ENCODE peak calls at places on chromosomes 1 and 21, in eight cellular contexts. U is left lung; G is CD8-positive, alpha-beta T cell; E is prostate gland; M is aorta; R is left ventricle myocardium inferior; S is heart right ventricle; V is lower lobe of right lung. P is an unnamed sample.

GRCh38 chr1:99645199-99645598 is 714 bp upstream of the PALMD start:
- DNase-seq in U (peak; percentile 53), M (no peak), G (no peak), V (no peak), S (peak; percentile 54), R (no peak), E (peak; percentile 68), P (no peak)

GRCh38 chr1:8408151-8408839 is 90.4 kb downstream of the SLC45A1 start:
- DNase-seq in V (no peak), S (peak; percentile 87), G (no peak), R (peak; percentile 66), M (no peak), U (no peak), E (peak; percentile 86), P (no peak)

GRCh38 chr1:28199328-28200233 is 23.1 kb upstream of the PTAFR start:
- DNase-seq in R (no peak), V (no peak), M (no peak), G (peak; percentile 77), U (no peak), S (no peak), E (no peak), P (peak; percentile 58)

GRCh38 chr1:45752441-45753052 is 2.1 kb upstream of the IPP start:
- DNase-seq in G (no peak), E (no peak), U (no peak), M (no peak), S (no peak), R (no peak), V (no peak), P (no peak)

GRCh38 chr1:98468111-98468717 is 193.3 kb upstream of the SNX7 start:
- DNase-seq in M (no peak), G (no peak), S (no peak), U (no peak), V (no peak), E (no peak), R (no peak), P (no peak)

GRCh38 chr1:44484155-44484688 is 79.2 kb downstream of the RNF220 start:
- DNase-seq in G (no peak), E (no peak), R (no peak), U (peak; percentile 34), S (no peak), V (no peak), M (no peak), P (no peak)

GRCh38 chr1:71521655-71522264 is 440.9 kb upstream of the ZRANB2 start:
- DNase-seq in G (no peak), E (peak; percentile 21), S (peak; percentile 24), M (no peak), U (peak; percentile 36), R (no peak), V (no peak), P (no peak)

GRCh38 chr1:65213271-65213905 is 65.4 kb downstream of the AK4 start:
- DNase-seq in U (no peak), E (no peak), G (no peak), V (no peak), S (no peak), R (no peak), M (no peak), P (no peak)

GRCh38 chr1:87812881-87813577 is 484.3 kb downstream of the LMO4 start:
- DNase-seq in V (no peak), U (no peak), S (no peak), R (no peak), M (no peak), G (no peak), E (no peak), P (no peak)

GRCh38 chr1:53289050-53289429 is 38.8 kb downstream of the LRP8 start:
- DNase-seq in S (no peak), U (no peak), M (no peak), V (no peak), G (no peak), E (no peak), R (no peak), P (no peak)

GRCh38 chr1:183841950-183842816 is 37.3 kb downstream of the RGL1 start:
- DNase-seq in M (no peak), R (peak; percentile 19), U (no peak), S (peak; percentile 32), V (no peak), G (no peak), E (peak; percentile 21), P (no peak)

GRCh38 chr1:221440658-221441057 is 301.2 kb downstream of the DUSP10 start:
- DNase-seq in V (no peak), S (peak; percentile 9), U (no peak), R (no peak), M (no peak), G (no peak), E (no peak), P (no peak)

GRCh38 chr1:51729824-51730284 is 113.0 kb downstream of the OSBPL9 start:
- DNase-seq in U (no peak), G (peak; percentile 34), E (no peak), V (no peak), M (peak; percentile 82), R (no peak), S (no peak), P (no peak)

GRCh38 chr1:212542761-212543187 is 65.8 kb upstream of the ATF3 start:
- DNase-seq in R (no peak), S (no peak), E (no peak), M (no peak), V (no peak), U (no peak), G (no peak), P (no peak)

GRCh38 chr1:154479764-154480421 is 22.1 kb upstream of the TDRD10 start:
- DNase-seq in U (no peak), M (no peak), R (no peak), G (no peak), S (peak; percentile 79), E (peak; percentile 59), V (no peak), P (no peak)

GRCh38 chr1:160064746-160065145 is 5.2 kb downstream of the KCNJ10 start:
- DNase-seq in M (no peak), G (no peak), V (no peak), S (no peak), E (no peak), R (no peak), U (no peak), P (no peak)

GRCh38 chr1:181789395-181789794 is 272.1 kb downstream of the ZNF648 start:
- DNase-seq in R (no peak), V (no peak), M (no peak), U (no peak), G (no peak), S (no peak), E (no peak), P (no peak)

GRCh38 chr21:26964379-26964778 is 2.5 kb downstream of the ADAMTS5 start:
- DNase-seq in U (peak; percentile 44), E (no peak), R (peak; percentile 66), S (peak; percentile 52), V (no peak), M (peak; percentile 82), G (no peak), P (no peak)
- H3K4me3 ChIP-seq in U (no peak overlapping the region), E (peak overlapping the region; percentile 40), R (peak overlapping the region; percentile 76), S (peak overlapping the region; percentile 63), V (peak overlapping the region; percentile 58), M (no peak overlapping the region), G (no peak overlapping the region), P (no peak overlapping the region)

DNA sequence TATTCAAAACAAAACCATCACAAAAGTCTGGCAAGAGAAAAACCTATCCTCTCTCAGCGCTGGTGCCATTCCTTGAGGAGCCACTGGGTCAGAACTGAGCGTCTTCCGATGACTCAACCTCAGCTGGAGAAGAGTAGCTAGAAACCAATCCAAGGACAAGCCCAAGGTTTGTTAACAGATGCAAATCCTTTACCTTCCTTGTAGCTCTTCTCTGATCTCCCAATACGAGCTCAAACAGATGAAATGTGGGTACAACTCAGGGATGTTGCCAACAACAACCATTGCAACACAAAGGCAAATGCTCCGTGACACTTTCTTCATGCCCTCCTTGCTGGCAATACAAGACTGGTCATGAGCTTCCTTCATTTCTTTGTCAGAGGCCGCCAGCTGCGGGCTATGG is 337.1 kb downstream of the SIPA1L2 start:
- DNase-seq in M (no peak), V (no peak), E (no peak), S (no peak), R (no peak), G (no peak), U (no peak), P (no peak)
- H3K27ac ChIP-seq in M (no peak overlapping the region), V (no peak overlapping the region), E (no peak overlapping the region), S (no peak overlapping the region), R (no peak overlapping the region), G (no peak overlapping the region), U (no peak overlapping the region), P (no peak overlapping the region)

DNA sequence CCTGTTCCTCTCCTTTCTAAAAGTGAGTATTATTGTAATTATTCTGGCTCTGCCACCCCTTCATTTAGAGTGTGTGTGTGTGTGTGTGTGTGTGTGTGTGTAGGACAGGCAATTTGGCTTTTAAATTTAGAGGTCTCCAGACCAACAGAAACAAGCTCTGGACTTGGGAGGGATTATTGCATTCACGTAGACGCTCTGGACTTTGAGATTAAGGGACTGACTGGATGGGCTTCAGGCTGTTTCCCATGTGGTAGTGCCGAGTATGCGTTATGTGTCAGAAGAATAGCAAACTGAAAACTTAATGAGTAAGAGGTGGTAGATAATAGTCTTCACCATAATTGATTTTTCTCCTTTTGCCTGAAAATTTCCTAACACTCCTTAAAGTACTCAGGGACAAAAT is 281.9 kb downstream of the USP25 start:
- DNase-seq in M (no peak), U (no peak), S (no peak), R (no peak), V (no peak), E (no peak), G (no peak), P (no peak)
- H3K4me3 ChIP-seq in M (no peak overlapping the region), U (no peak overlapping the region), S (no peak overlapping the region), R (no peak overlapping the region), V (no peak overlapping the region), E (no peak overlapping the region), G (no peak overlapping the region), P (no peak overlapping the region)

GRCh38 chr1:214491468-214492120 is 59.8 kb downstream of the PTPN14 start:
- DNase-seq in E (no peak), V (no peak), G (no peak), U (no peak), S (no peak), M (no peak), R (no peak), P (no peak)

GRCh38 chr1:214493126-214493796 is 58.1 kb downstream of the PTPN14 start:
- DNase-seq in M (no peak), U (no peak), S (no peak), R (no peak), V (no peak), E (no peak), G (no peak), P (no peak)

GRCh38 chr1:214496126-214496525 is 55.3 kb downstream of the PTPN14 start:
- DNase-seq in S (no peak), E (no peak), M (no peak), V (no peak), U (no peak), G (no peak), R (no peak), P (no peak)

GRCh38 chr1:214492405-214493075 is 58.9 kb downstream of the PTPN14 start:
- DNase-seq in R (no peak), V (no peak), U (no peak), E (no peak), M (no peak), S (no peak), G (no peak), P (no peak)

GRCh38 chr1:214494706-214495105 is 56.7 kb downstream of the PTPN14 start:
- DNase-seq in U (no peak), M (no peak), V (no peak), R (no peak), E (no peak), G (no peak), S (no peak), P (no peak)
- H3K27ac ChIP-seq in U (no peak overlapping the region), M (no peak overlapping the region), V (no peak overlapping the region), R (no peak overlapping the region), E (no peak overlapping the region), G (no peak overlapping the region), S (no peak overlapping the region), P (no peak overlapping the region)